ENCODE peak calls at places on chromosomes 6 and 20, in eight cellular contexts. B, M, U, F, I, P, D and Q are unnamed samples.
A peak's percentile ranks its signal among the peaks of the same experiment; 100 is the strongest.

GRCh38 chr6:28643017-28643740 is 117.5 kb downstream of the GPX5 start:
- DNase-seq in B (no peak), M (peak; percentile 92), U (peak; percentile 48), F (peak; percentile 71), I (peak; percentile 78), P (peak; percentile 41), D (no peak), Q (peak; percentile 78)

GRCh38 chr6:157708933-157709332 is 114.1 kb upstream of the SNX9 start:
- DNase-seq in B (no peak), M (no peak), U (no peak), F (no peak), I (peak; percentile 37), P (no peak), D (no peak), Q (no peak)

GRCh38 chr20:8721098-8721497 is 347.8 kb upstream of the PLCB4 start:
- DNase-seq in B (no peak), M (peak; percentile 62), U (no peak), F (peak; percentile 33), I (peak; percentile 40), P (peak; percentile 12), D (peak; percentile 80), Q (peak; percentile 61)

GRCh38 chr6:165426892-165427291 is 117.5 kb upstream of the C6orf118 start:
- DNase-seq in B (no peak), M (no peak), U (no peak), F (no peak), I (no peak), P (no peak), D (no peak), Q (no peak)

GRCh38 chr20:59891581-59891980 is 41.9 kb downstream of the SYCP2 start:
- DNase-seq in B (no peak), M (no peak), U (no peak), F (no peak), I (no peak), P (no peak), D (no peak), Q (no peak)

GRCh38 chr6:107692351-107692750 is 131.8 kb downstream of the SCML4 start:
- DNase-seq in B (no peak), M (peak; percentile 74), U (no peak), F (peak; percentile 42), I (no peak), P (no peak), D (no peak), Q (no peak)

GRCh38 chr6:37688088-37688850 is 9.4 kb downstream of the MDGA1 start:
- DNase-seq in B (no peak), M (no peak), U (no peak), F (no peak), I (no peak), P (no peak), D (peak; percentile 32), Q (no peak)

GRCh38 chr6:106417572-106418147 is 57.1 kb downstream of the CRYBG1 start:
- DNase-seq in B (no peak), M (no peak), U (no peak), F (no peak), I (no peak), P (no peak), D (no peak), Q (no peak)

GRCh38 chr6:155527443-155527842 is 71.8 kb upstream of the NOX3 start:
- DNase-seq in B (no peak), M (peak; percentile 25), U (no peak), F (no peak), I (no peak), P (no peak), D (no peak), Q (no peak)

GRCh38 chr6:30844118-30844535 is 40.2 kb upstream of the DDR1 start:
- DNase-seq in B (no peak), M (peak; percentile 38), U (no peak), F (peak; percentile 74), I (peak; percentile 38), P (peak; percentile 12), D (no peak), Q (no peak)

GRCh38 chr6:101226677-101227135 is 166.8 kb upstream of the GRIK2 start:
- DNase-seq in B (no peak), M (peak; percentile 49), U (no peak), F (peak; percentile 0), I (peak; percentile 89), P (no peak), D (peak; percentile 23), Q (peak; percentile 42)